ENCODE peak calls at places on chromosomes 7 and 10, in four cellular contexts. A, L, D and Q are unnamed samples.

GRCh38 chr7:332646-333398 is 42.9 kb downstream of the FOXL3 start:
- DNase-seq in A (peak; percentile 69), L (peak; percentile 81), D (no peak), Q (peak; percentile 35)

GRCh38 chr10:105797234-105797890 is 1156.3 kb downstream of the SORCS3 start:
- DNase-seq in A (no peak), L (no peak), D (peak; percentile 34), Q (peak; percentile 1)

GRCh38 chr7:154564676-154565075 is 438.2 kb downstream of the PAXIP1 start:
- DNase-seq in A (no peak), L (no peak), D (no peak), Q (no peak)

GRCh38 chr10:115829501-115830215 is 443.3 kb downstream of the GFRA1 start:
- DNase-seq in A (no peak), L (no peak), D (no peak), Q (no peak)

GRCh38 chr7:99839560-99840011 is 11.8 kb downstream of the CYP3A43 start:
- DNase-seq in A (no peak), L (no peak), D (no peak), Q (no peak)

GRCh38 chr10:110544958-110545537 is 22.4 kb upstream of the SMC3 start:
- DNase-seq in A (no peak), L (no peak), D (no peak), Q (no peak)

GRCh38 chr10:22325272-22325947 is 4.5 kb downstream of the BMI1 start:
- DNase-seq in A (peak; percentile 68), L (peak; percentile 71), D (peak; percentile 37), Q (no peak)

GRCh38 chr7:123987445-123987844 is 45.4 kb downstream of the TMEM229A start:
- DNase-seq in A (no peak), L (no peak), D (no peak), Q (no peak)

GRCh38 chr10:132914732-132915131 is 27.6 kb downstream of the CFAP46 start:
- DNase-seq in A (no peak), L (no peak), D (no peak), Q (no peak)

GRCh38 chr7:150323682-150324365 is 479 bp upstream of the ACTR3C start:
- DNase-seq in A (no peak), L (no peak), D (no peak), Q (no peak)

GRCh38 chr10:5861269-5862031 is 28.2 kb downstream of the ANKRD16 start:
- DNase-seq in A (no peak), L (no peak), D (no peak), Q (no peak)

GRCh38 chr10:14953452-14954000 is 370 bp downstream of the DCLRE1C start:
- DNase-seq in A (no peak), L (no peak), D (peak; percentile 62), Q (no peak)

GRCh38 chr10:31709028-31709427 is 219.6 kb downstream of the ARHGAP12 start:
- DNase-seq in A (no peak), L (no peak), D (no peak), Q (no peak)

GRCh38 chr7:32036557-32036956 is 33.6 kb downstream of the PDE1C start:
- DNase-seq in A (no peak), L (no peak), D (no peak), Q (no peak)